ENCODE peak calls at places on chromosomes 5 and 9, in six cellular contexts. K, R, H, Z, S and Q are unnamed samples.

GRCh38 chr9:89919171-89919681 is 314.4 kb downstream of the GADD45G start:
- DNase-seq in K (peak; percentile 12), Z (peak; percentile 6), R (no peak), S (peak; percentile 15), H (peak; percentile 34), Q (no peak)

GRCh38 chr9:11933926-11934325 is 759.3 kb upstream of the TYRP1 start:
- DNase-seq in Z (no peak), H (no peak), R (no peak), S (no peak), K (no peak), Q (peak; percentile 1)

GRCh38 chr5:91225848-91226686 is 157.1 kb downstream of the ARRDC3 start:
- DNase-seq in K (peak; percentile 8), S (peak; percentile 59), R (no peak), H (peak; percentile 59), Z (peak; percentile 24), Q (no peak)

GRCh38 chr9:131407717-131408195 is 13.9 kb downstream of the PRRC2B start:
- DNase-seq in H (peak; percentile 45), K (no peak), S (no peak), R (peak; percentile 34), Z (peak; percentile 44), Q (no peak)

GRCh38 chr9:37364751-37365360 is 57.6 kb upstream of the GRHPR start:
- DNase-seq in H (peak; percentile 15), Z (no peak), S (no peak), R (no peak), K (no peak), Q (no peak)

GRCh38 chr5:2536632-2537031 is 214.8 kb downstream of the IRX2 start:
- DNase-seq in Z (no peak), H (no peak), R (no peak), K (no peak), S (no peak), Q (no peak)

GRCh38 chr5:27026791-27027190 is 11.6 kb downstream of the CDH9 start:
- DNase-seq in Z (no peak), H (no peak), K (no peak), R (no peak), S (no peak), Q (no peak)

GRCh38 chr5:98268162-98268860 is 505.2 kb upstream of the RGMB start:
- DNase-seq in R (no peak), S (no peak), Z (no peak), K (no peak), H (no peak), Q (no peak)

GRCh38 chr9:6904366-6904765 is 146.6 kb downstream of the KDM4C start:
- DNase-seq in H (no peak), K (no peak), S (no peak), Z (no peak), R (no peak), Q (no peak)

GRCh38 chr5:128290152-128290858 is 206.7 kb downstream of the SLC12A2 start:
- DNase-seq in K (no peak), R (no peak), Z (no peak), H (no peak), S (no peak), Q (peak; percentile 33)

GRCh38 chr5:177429248-177430045 is 3.0 kb downstream of the GRK6 start:
- DNase-seq in S (no peak), K (peak; percentile 72), H (no peak), R (no peak), Z (no peak), Q (no peak)

GRCh38 chr5:133410335-133410828 is 202.0 kb downstream of the FSTL4 start:
- DNase-seq in S (no peak), K (no peak), R (no peak), Z (no peak), H (no peak), Q (no peak)

GRCh38 chr5:171907731-171908343 is 98.6 kb downstream of the FBXW11 start:
- DNase-seq in H (peak; percentile 64), S (peak; percentile 37), R (peak; percentile 63), Z (peak; percentile 56), K (no peak), Q (peak; percentile 72)

GRCh38 chr9:33416996-33417395 is 14.6 kb upstream of the AQP7 start:
- DNase-seq in S (no peak), H (no peak), R (no peak), Z (no peak), K (no peak), Q (no peak)

GRCh38 chr5:124732891-124733670 is 13.4 kb downstream of the ZNF608 start:
- DNase-seq in Z (no peak), H (no peak), S (no peak), R (no peak), K (no peak), Q (no peak)
- TF ChIP-seq RAD21 in Z (no peak), H (no peak), S (no peak), R (no peak), K (no peak), Q (no peak)

DNA sequence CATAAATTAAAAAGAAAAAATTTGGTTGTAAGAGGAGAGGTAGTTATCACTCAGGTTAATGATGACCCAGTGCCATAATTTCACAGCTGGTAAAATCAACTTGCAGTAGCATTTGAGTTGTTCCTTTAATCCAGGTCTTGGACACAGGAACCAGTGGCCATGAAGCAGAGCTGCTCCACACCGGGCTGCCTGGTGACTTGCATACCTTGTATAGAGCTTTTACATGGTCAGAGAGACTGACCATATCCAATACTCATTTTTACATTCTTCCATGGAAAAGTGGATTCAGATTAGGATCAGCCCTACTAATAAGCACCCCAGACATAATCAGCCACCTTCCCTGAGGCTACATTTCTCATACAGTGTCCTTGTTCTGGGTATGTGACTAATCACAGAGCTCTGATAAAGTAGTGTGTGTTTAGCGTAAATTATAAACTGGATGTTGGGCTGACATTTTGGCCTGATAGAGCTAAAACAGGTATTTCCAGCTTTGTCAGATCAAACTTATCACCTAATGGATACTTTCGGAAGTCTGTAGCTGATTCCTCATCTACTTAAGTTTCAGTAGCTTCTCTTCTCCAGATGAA is 77.0 kb upstream of the ZSWIM6 start:
- DNase-seq in K (no peak), S (no peak), H (no peak), Z (no peak), R (no peak), Q (no peak)
- TF ChIP-seq RAD21 in K (no peak), S (no peak), H (no peak), Z (no peak), R (no peak), Q (no peak)

GRCh38 chr9:127637322-127637847 is 25.3 kb downstream of the STXBP1 start:
- DNase-seq in H (peak; percentile 17), Z (peak; percentile 38), S (no peak), R (no peak), K (no peak), Q (peak; percentile 87)
- TF ChIP-seq RAD21 in H (no peak), Z (no peak), S (no peak), R (no peak), K (no peak), Q (no peak)

GRCh38 chr5:122559676-122560075 is 215.2 kb upstream of the SNX2 start:
- DNase-seq in H (no peak), R (no peak), K (no peak), S (no peak), Z (no peak), Q (no peak)
- TF ChIP-seq RAD21 in H (no peak), R (no peak), K (no peak), S (no peak), Z (no peak), Q (no peak)

GRCh38 chr5:154076240-154076922 is 37.6 kb downstream of the MFAP3 start:
- DNase-seq in Z (no peak), H (no peak), R (no peak), K (no peak), S (no peak), Q (no peak)
- TF ChIP-seq RAD21 in Z (no peak), H (no peak), R (no peak), K (no peak), S (no peak), Q (no peak)

DNA sequence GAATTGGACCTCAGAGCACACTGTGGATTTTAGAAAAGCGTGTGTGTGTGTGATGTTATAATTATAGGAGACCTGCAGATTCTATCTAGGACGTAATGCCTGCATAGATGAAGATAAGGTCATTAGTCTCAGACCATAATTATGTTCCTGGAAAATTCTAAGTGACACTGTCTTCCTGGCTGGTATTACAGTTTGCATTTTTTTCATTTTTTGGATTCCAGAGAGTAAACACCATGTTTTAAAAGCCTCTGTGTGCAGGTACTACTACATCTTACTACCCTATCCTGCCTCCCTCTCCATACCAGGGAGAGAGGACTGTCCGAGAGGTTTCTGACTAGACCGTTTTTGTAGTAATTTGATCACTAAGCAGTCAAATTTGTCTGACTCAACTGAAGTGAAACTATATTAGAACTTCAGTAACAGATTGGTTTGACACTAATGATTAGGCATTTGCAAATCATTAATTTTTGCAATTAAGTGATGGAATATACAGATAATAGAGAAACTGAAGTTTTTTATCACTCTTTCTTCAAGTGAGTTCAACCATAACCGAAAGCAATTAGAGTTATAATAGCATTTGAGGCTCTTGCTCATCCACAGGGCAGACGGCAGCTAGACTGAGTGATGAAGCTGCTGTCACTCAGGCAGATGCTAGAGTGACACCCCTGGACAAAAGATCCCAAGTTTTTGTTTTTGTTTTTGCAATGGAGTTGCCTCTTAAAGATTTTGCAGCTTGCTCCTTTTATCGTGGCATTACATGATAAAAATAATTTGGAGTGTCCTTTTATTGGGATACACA is 44.2 kb downstream of the SMARCA2 start:
- DNase-seq in Z (no peak), H (no peak), K (no peak), S (no peak), R (no peak), Q (no peak)
- TF ChIP-seq RAD21 in Z (no peak), H (no peak), K (no peak), S (no peak), R (no peak), Q (no peak)

GRCh38 chr5:152532714-152533113 is 127.6 kb upstream of the NMUR2 start:
- DNase-seq in K (peak; percentile 15), Z (peak; percentile 33), S (peak; percentile 42), R (no peak), H (peak; percentile 66), Q (peak; percentile 56)
- TF ChIP-seq RAD21 in K (peak; percentile 86), Z (no peak), S (peak; percentile 78), R (peak; percentile 83), H (peak; percentile 82), Q (peak; percentile 78)

GRCh38 chr9:3527653-3527960 is 1.8 kb upstream of the RFX3 start:
- DNase-seq in K (no peak), R (no peak), H (no peak), S (no peak), Z (peak; percentile 3), Q (no peak)
- TF ChIP-seq RAD21 in K (no peak), R (no peak), H (no peak), S (no peak), Z (no peak), Q (no peak)